ENCODE peak calls at places on chromosomes 3 and 15, in seven cellular contexts. E is T47D, X is Kasumi-1, H is Daoy, M is pons, F is glutamatergic neuron, N is smooth muscle cell of the brain vasculature. W is an unnamed sample.

GRCh38 chr3:20769430-20769829 is 583.4 kb upstream of the SGO1 start:
- DNase-seq in N (no peak), H (no peak), E (no peak), F (no peak), M (no peak), X (no peak), W (no peak)

GRCh38 chr3:184805351-184806038 is 6.5 kb upstream of the VPS8 start:
- DNase-seq in N (no peak), E (no peak), H (no peak), F (no peak), M (peak), X (peak), W (no peak)

GRCh38 chr15:69478259-69478687 is 25.7 kb downstream of the RPLP1 start:
- DNase-seq in M (peak), H (peak), N (no peak), E (peak), F (peak), X (peak), W (peak)

GRCh38 chr3:55937301-55937700 is 450.2 kb upstream of the WNT5A start:
- DNase-seq in M (no peak), N (no peak), H (no peak), X (no peak), F (no peak), E (no peak), W (no peak)

GRCh38 chr15:94057305-94057704 is 174.1 kb upstream of the MCTP2 start:
- DNase-seq in F (no peak), E (no peak), N (no peak), M (no peak), X (no peak), H (no peak), W (no peak)

GRCh38 chr15:58724471-58724870 is 25.0 kb downstream of the ADAM10 start:
- DNase-seq in E (no peak), N (no peak), F (no peak), H (peak), M (peak), X (peak), W (peak)

GRCh38 chr3:110352841-110353595 is 718.6 kb upstream of the NECTIN3 start:
- DNase-seq in M (no peak), N (no peak), F (no peak), H (no peak), E (no peak), X (no peak), W (no peak)

GRCh38 chr3:113136071-113136470 is 75.3 kb upstream of the BOC start:
- DNase-seq in H (no peak), F (no peak), N (no peak), M (no peak), E (peak), X (peak), W (no peak)

GRCh38 chr15:68421798-68422402 is 10.1 kb downstream of the ITGA11 start:
- DNase-seq in H (peak), M (no peak), X (no peak), F (no peak), N (no peak), E (no peak), W (peak)

GRCh38 chr3:89859738-89860137 is 752.3 kb downstream of the EPHA3 start:
- DNase-seq in X (no peak), E (no peak), N (no peak), M (peak), F (no peak), H (no peak), W (no peak)

GRCh38 chr3:14039149-14039548 is 85.5 kb downstream of the CHCHD4 start:
- DNase-seq in E (no peak), M (no peak), F (no peak), N (no peak), X (no peak), H (no peak), W (no peak)

GRCh38 chr15:63986751-63987341 is 59.4 kb downstream of the DAPK2 start:
- DNase-seq in M (peak), F (no peak), H (no peak), X (peak), E (no peak), N (no peak), W (no peak)

GRCh38 chr3:183491923-183492848 is 63.3 kb downstream of the KLHL6 start:
- DNase-seq in H (no peak), E (no peak), F (no peak), N (no peak), X (no peak), M (no peak), W (no peak)

GRCh38 chr15:74542192-74543042 is 1.4 kb downstream of the ARID3B start:
- DNase-seq in N (no peak), E (no peak), H (no peak), X (no peak), M (peak), F (no peak), W (no peak)

GRCh38 chr3:4741404-4742307 is 237.6 kb upstream of the BHLHE40 start:
- DNase-seq in N (peak), X (peak), H (peak), M (peak), F (no peak), E (peak), W (peak)

GRCh38 chr15:68408971-68409370 is 23.0 kb downstream of the ITGA11 start:
- DNase-seq in E (no peak), F (no peak), X (no peak), H (no peak), M (no peak), N (no peak), W (no peak)

GRCh38 chr3:152269423-152270144 is 855 bp downstream of the MBNL1 start:
- DNase-seq in E (peak), F (no peak), X (peak), H (peak), M (peak), N (peak), W (peak)

GRCh38 chr3:39383190-39383912 is at the start of gene SLC25A38:
- DNase-seq in M (peak), E (peak), H (peak), N (peak), F (peak), X (no peak), W (peak)

GRCh38 chr3:14415501-14415900 is 13.1 kb downstream of the SLC6A6 start:
- DNase-seq in X (no peak), N (no peak), M (no peak), H (peak), F (no peak), E (no peak), W (no peak)

GRCh38 chr3:113104746-113105479 is 106.4 kb upstream of the BOC start:
- DNase-seq in H (no peak), F (no peak), E (no peak), M (peak), N (no peak), X (no peak), W (no peak)

GRCh38 chr15:70236306-70237103 is 138.8 kb upstream of the TLE3 start:
- DNase-seq in H (peak), X (no peak), M (no peak), F (no peak), E (no peak), N (no peak), W (no peak)

GRCh38 chr15:60548101-60548500 is 69.2 kb upstream of the ICE2 start:
- DNase-seq in H (no peak), N (no peak), M (no peak), E (no peak), F (no peak), X (no peak), W (no peak)

GRCh38 chr15:69629631-69630161 is 177.1 kb downstream of the RPLP1 start:
- DNase-seq in E (no peak), M (no peak), N (no peak), F (no peak), X (no peak), H (no peak), W (no peak)

W was measured in astrocyte of the cerebellum.